ENCODE peak calls at places on chromosomes 13 and 19, in nine cellular contexts. One of them, this sample, is unnamed.

GRCh38 chr19:57362419-57362818 is 932 bp upstream of the TRAPPC2B start:
- DNase-seq in tibial artery: no peak
- DNase-seq in body of pancreas: no peak
- DNase-seq in endodermal cell: no peak
- DNase-seq in GM23248: no peak
- DNase-seq in PC-3: no peak
- DNase-seq in aorta: no peak
- DNase-seq in PC-9: no peak
- DNase-seq in fibroblast of lung: no peak
- DNase-seq in this sample: peak; percentile 14

GRCh38 chr13:101455863-101456262 is 3.4 kb downstream of the ITGBL1 start:
- DNase-seq in tibial artery: no peak
- DNase-seq in body of pancreas: no peak
- DNase-seq in endodermal cell: no peak
- DNase-seq in GM23248: peak; percentile 95
- DNase-seq in PC-3: peak; percentile 90
- DNase-seq in aorta: no peak
- DNase-seq in PC-9: peak; percentile 37
- DNase-seq in fibroblast of lung: peak; percentile 91
- DNase-seq in this sample: peak; percentile 88

GRCh38 chr13:49517461-49517860 is 21.7 kb downstream of the PHF11 start:
- DNase-seq in tibial artery: no peak
- DNase-seq in body of pancreas: no peak
- DNase-seq in endodermal cell: peak; percentile 70
- DNase-seq in GM23248: no peak
- DNase-seq in PC-3: no peak
- DNase-seq in aorta: no peak
- DNase-seq in PC-9: no peak
- DNase-seq in fibroblast of lung: peak; percentile 31
- DNase-seq in this sample: peak; percentile 12

GRCh38 chr13:75326173-75327131 is 155.5 kb downstream of the TBC1D4 start:
- DNase-seq in tibial artery: no peak
- DNase-seq in body of pancreas: no peak
- DNase-seq in endodermal cell: peak; percentile 50
- DNase-seq in GM23248: peak; percentile 8
- DNase-seq in PC-3: no peak
- DNase-seq in aorta: no peak
- DNase-seq in PC-9: no peak
- DNase-seq in fibroblast of lung: peak; percentile 32
- DNase-seq in this sample: peak; percentile 76

GRCh38 chr19:45151821-45152503 is 8.8 kb downstream of the NKPD1 start:
- DNase-seq in tibial artery: no peak
- DNase-seq in body of pancreas: no peak
- DNase-seq in endodermal cell: peak; percentile 70
- DNase-seq in GM23248: peak; percentile 20
- DNase-seq in PC-3: no peak
- DNase-seq in aorta: no peak
- DNase-seq in PC-9: no peak
- DNase-seq in fibroblast of lung: no peak
- DNase-seq in this sample: no peak

GRCh38 chr13:48249018-48249417 is 16.0 kb downstream of the ITM2B start:
- DNase-seq in tibial artery: no peak
- DNase-seq in body of pancreas: no peak
- DNase-seq in endodermal cell: no peak
- DNase-seq in GM23248: no peak
- DNase-seq in PC-3: no peak
- DNase-seq in aorta: no peak
- DNase-seq in PC-9: no peak
- DNase-seq in fibroblast of lung: no peak
- DNase-seq in this sample: no peak

GRCh38 chr19:38686530-38686888 is 39.1 kb downstream of the ACTN4 start:
- DNase-seq in tibial artery: no peak
- DNase-seq in body of pancreas: no peak
- DNase-seq in endodermal cell: no peak
- DNase-seq in GM23248: no peak
- DNase-seq in PC-3: no peak
- DNase-seq in aorta: no peak
- DNase-seq in PC-9: no peak
- DNase-seq in fibroblast of lung: no peak
- DNase-seq in this sample: no peak

GRCh38 chr13:109625156-109625555 is 161.2 kb downstream of the IRS2 start:
- DNase-seq in tibial artery: no peak
- DNase-seq in body of pancreas: no peak
- DNase-seq in endodermal cell: no peak
- DNase-seq in GM23248: no peak
- DNase-seq in PC-3: no peak
- DNase-seq in aorta: no peak
- DNase-seq in PC-9: no peak
- DNase-seq in fibroblast of lung: no peak
- DNase-seq in this sample: no peak

GRCh38 chr19:5793188-5793587 is 2.2 kb upstream of the DUS3L start:
- DNase-seq in tibial artery: no peak
- DNase-seq in body of pancreas: no peak
- DNase-seq in endodermal cell: no peak
- DNase-seq in GM23248: no peak
- DNase-seq in PC-3: no peak
- DNase-seq in aorta: no peak
- DNase-seq in PC-9: no peak
- DNase-seq in fibroblast of lung: no peak
- DNase-seq in this sample: no peak

GRCh38 chr13:99726261-99726894 is 225.1 kb downstream of the TM9SF2 start:
- DNase-seq in tibial artery: no peak
- DNase-seq in body of pancreas: no peak
- DNase-seq in endodermal cell: peak; percentile 71
- DNase-seq in GM23248: no peak
- DNase-seq in PC-3: no peak
- DNase-seq in aorta: no peak
- DNase-seq in PC-9: no peak
- DNase-seq in fibroblast of lung: no peak
- DNase-seq in this sample: no peak

GRCh38 chr19:17419154-17419490 is 725 bp upstream of the MVB12A start:
- DNase-seq in tibial artery: no peak
- DNase-seq in body of pancreas: no peak
- DNase-seq in endodermal cell: no peak
- DNase-seq in GM23248: peak; percentile 50
- DNase-seq in PC-3: no peak
- DNase-seq in aorta: no peak
- DNase-seq in PC-9: no peak
- DNase-seq in fibroblast of lung: no peak
- DNase-seq in this sample: no peak

DNA sequence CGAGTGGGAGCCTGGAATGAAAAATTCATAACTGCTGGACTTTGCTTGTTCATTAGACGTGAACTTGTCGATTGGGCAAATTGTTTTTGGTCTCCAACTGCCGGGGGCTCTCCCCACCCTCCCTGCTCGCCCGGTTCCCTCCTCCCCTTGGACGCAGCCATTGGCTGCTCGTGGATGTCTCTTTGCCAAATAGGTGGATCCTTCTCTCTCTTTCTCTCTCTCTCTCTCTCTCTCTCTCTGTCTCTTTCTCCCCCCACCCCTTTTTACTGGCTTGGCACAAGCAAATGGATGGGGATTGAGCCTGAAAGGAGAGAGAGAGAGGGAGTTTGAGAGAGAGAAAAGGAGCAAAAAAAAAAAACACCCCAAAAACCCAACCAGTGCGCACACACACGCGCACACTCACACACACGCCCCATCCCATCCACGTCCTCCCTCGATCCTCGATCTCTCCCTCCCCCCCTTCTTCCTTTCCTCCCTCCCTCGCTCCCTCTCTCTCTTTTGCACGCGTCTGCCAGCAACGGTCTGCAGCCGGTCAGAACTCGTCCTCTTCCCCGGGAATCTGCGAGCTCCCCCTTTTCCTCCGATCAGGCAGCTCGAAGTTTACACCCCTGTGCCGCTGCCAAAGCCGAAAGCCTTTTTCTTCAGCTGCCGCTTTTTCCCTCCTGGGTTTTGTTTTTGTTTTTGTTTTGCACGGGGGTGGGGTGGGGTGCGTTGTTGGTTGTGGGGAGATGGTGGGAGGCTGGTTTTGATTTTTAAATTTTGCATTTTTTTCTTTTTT is 27.8 kb downstream of the NFIX start:
- DNase-seq in tibial artery: peak; percentile 90
- DNase-seq in body of pancreas: peak; percentile 77
- DNase-seq in endodermal cell: peak; percentile 71
- DNase-seq in GM23248: peak; percentile 96
- DNase-seq in PC-3: peak; percentile 94
- DNase-seq in aorta: peak; percentile 91
- DNase-seq in PC-9: no peak
- DNase-seq in fibroblast of lung: peak; percentile 98
- DNase-seq in this sample: no peak
- H3K4me3 ChIP-seq in tibial artery: peak overlapping the region; percentile 50
- H3K4me3 ChIP-seq in body of pancreas: no peak overlapping the region
- H3K4me3 ChIP-seq in endodermal cell: peak overlapping the region; percentile 71
- H3K4me3 ChIP-seq in GM23248: peak overlapping the region; percentile 85
- H3K4me3 ChIP-seq in PC-3: peak overlapping the region; percentile 82
- H3K4me3 ChIP-seq in aorta: peak overlapping the region; percentile 25
- H3K4me3 ChIP-seq in PC-9: no peak overlapping the region
- H3K4me3 ChIP-seq in fibroblast of lung: peak overlapping the region; percentile 73
- H3K4me3 ChIP-seq in this sample: no peak overlapping the region

DNA sequence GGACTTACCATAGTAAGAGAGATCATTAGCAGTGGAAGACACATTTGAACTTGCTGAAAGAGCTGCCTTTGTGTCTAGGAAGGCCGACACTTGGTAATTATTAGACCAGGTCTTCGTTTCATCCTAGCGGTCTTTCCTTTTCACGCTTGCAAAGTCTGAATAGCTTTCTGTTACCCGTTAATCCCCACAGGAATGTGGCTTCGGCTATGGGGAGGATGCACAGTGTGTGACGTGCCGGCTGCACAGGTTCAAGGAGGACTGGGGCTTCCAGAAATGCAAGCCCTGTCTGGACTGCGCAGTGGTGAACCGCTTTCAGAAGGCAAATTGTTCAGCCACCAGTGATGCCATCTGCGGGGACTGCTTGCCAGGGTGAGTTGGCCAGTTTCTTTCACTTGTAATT is 45.5 kb downstream of the TNFRSF19 start:
- DNase-seq in tibial artery: no peak
- DNase-seq in body of pancreas: no peak
- DNase-seq in endodermal cell: no peak
- DNase-seq in GM23248: no peak
- DNase-seq in PC-3: no peak
- DNase-seq in aorta: no peak
- DNase-seq in PC-9: no peak
- DNase-seq in fibroblast of lung: no peak
- DNase-seq in this sample: no peak
- H3K27ac ChIP-seq in tibial artery: no peak overlapping the region
- H3K27ac ChIP-seq in body of pancreas: no peak overlapping the region
- H3K27ac ChIP-seq in endodermal cell: peak overlapping the region; percentile 69
- H3K27ac ChIP-seq in GM23248: no peak overlapping the region
- H3K27ac ChIP-seq in PC-3: no peak overlapping the region
- H3K27ac ChIP-seq in aorta: no peak overlapping the region
- H3K27ac ChIP-seq in PC-9: no peak overlapping the region
- H3K27ac ChIP-seq in fibroblast of lung: no peak overlapping the region
- H3K27ac ChIP-seq in this sample: no peak overlapping the region

DNA sequence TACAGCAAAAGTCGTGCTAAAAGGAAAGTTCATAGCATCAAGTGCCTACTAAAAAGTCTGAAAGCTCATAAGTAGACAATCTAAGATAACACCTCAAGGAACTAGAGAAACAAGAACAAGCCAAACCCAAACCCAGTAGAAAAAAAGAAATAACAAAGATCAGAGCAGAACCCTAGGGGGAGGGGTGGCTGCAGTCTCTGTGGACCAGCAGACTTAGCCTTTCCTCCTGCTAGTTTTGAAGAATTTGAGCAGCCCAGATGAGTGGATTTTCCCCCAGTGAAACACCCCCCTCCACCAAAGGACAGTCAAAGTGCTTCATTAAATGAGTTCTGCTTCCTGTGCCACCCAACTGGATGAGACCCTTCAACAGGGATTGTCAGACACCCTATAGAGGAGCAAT is 2.6 kb upstream of the ZNF486 start:
- DNase-seq in tibial artery: no peak
- DNase-seq in body of pancreas: no peak
- DNase-seq in endodermal cell: no peak
- DNase-seq in GM23248: no peak
- DNase-seq in PC-3: no peak
- DNase-seq in aorta: no peak
- DNase-seq in PC-9: no peak
- DNase-seq in fibroblast of lung: no peak
- DNase-seq in this sample: no peak
- H3K4me1 ChIP-seq in tibial artery: no peaks in the 10 kb centered on the region
- H3K4me1 ChIP-seq in body of pancreas: peaks cover 15% of the 10 kb centered on the region
- H3K4me1 ChIP-seq in endodermal cell: no peaks in the 10 kb centered on the region
- H3K4me1 ChIP-seq in GM23248: peaks cover 6% of the 10 kb centered on the region
- H3K4me1 ChIP-seq in PC-3: no peaks in the 10 kb centered on the region
- H3K4me1 ChIP-seq in aorta: no peaks in the 10 kb centered on the region
- H3K4me1 ChIP-seq in PC-9: no peaks in the 10 kb centered on the region
- H3K4me1 ChIP-seq in fibroblast of lung: no peaks in the 10 kb centered on the region
- H3K4me1 ChIP-seq in this sample: no peaks in the 10 kb centered on the region

GRCh38 chr13:44088911-44089851 is 209.5 kb downstream of the LACC1 start:
- DNase-seq in tibial artery: no peak
- DNase-seq in body of pancreas: no peak
- DNase-seq in endodermal cell: no peak
- DNase-seq in GM23248: peak; percentile 12
- DNase-seq in PC-3: no peak
- DNase-seq in aorta: no peak
- DNase-seq in PC-9: no peak
- DNase-seq in fibroblast of lung: no peak
- DNase-seq in this sample: no peak

GRCh38 chr13:44086389-44086788 is 206.7 kb downstream of the LACC1 start:
- DNase-seq in tibial artery: no peak
- DNase-seq in body of pancreas: no peak
- DNase-seq in endodermal cell: no peak
- DNase-seq in GM23248: no peak
- DNase-seq in PC-3: no peak
- DNase-seq in aorta: no peak
- DNase-seq in PC-9: no peak
- DNase-seq in fibroblast of lung: no peak
- DNase-seq in this sample: no peak

GRCh38 chr13:44088409-44088808 is 208.7 kb downstream of the LACC1 start:
- DNase-seq in tibial artery: no peak
- DNase-seq in body of pancreas: no peak
- DNase-seq in endodermal cell: no peak
- DNase-seq in GM23248: no peak
- DNase-seq in PC-3: no peak
- DNase-seq in aorta: no peak
- DNase-seq in PC-9: no peak
- DNase-seq in fibroblast of lung: no peak
- DNase-seq in this sample: no peak

GRCh38 chr13:44079413-44080205 is 199.9 kb downstream of the LACC1 start:
- DNase-seq in tibial artery: no peak
- DNase-seq in body of pancreas: no peak
- DNase-seq in endodermal cell: peak; percentile 53
- DNase-seq in GM23248: no peak
- DNase-seq in PC-3: no peak
- DNase-seq in aorta: no peak
- DNase-seq in PC-9: no peak
- DNase-seq in fibroblast of lung: no peak
- DNase-seq in this sample: no peak

DNA sequence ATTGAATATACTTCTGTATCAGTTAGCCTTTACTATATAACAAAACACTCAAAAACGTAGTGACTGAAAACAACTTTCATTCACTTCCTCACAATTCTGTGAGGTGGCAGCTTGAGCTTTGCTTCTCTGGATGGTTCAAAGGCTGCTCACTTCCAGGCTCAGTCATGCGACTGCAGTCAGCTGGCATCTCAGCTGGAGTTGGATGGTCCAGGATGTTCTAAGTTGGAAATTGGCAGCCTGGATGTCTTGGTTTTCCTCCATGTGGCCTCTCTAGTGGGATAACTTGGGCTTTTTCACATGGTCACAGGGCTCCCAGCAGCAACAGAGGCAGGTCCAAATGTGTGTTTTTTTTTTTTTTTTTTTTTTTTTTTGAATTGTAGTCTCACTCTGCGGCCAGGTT is 204.4 kb downstream of the LACC1 start:
- DNase-seq in tibial artery: no peak
- DNase-seq in body of pancreas: no peak
- DNase-seq in endodermal cell: no peak
- DNase-seq in GM23248: no peak
- DNase-seq in PC-3: no peak
- DNase-seq in aorta: no peak
- DNase-seq in PC-9: no peak
- DNase-seq in fibroblast of lung: no peak
- DNase-seq in this sample: no peak
- H3K4me3 ChIP-seq in tibial artery: no peak overlapping the region
- H3K4me3 ChIP-seq in body of pancreas: no peak overlapping the region
- H3K4me3 ChIP-seq in endodermal cell: no peak overlapping the region
- H3K4me3 ChIP-seq in GM23248: no peak overlapping the region
- H3K4me3 ChIP-seq in PC-3: no peak overlapping the region
- H3K4me3 ChIP-seq in aorta: no peak overlapping the region
- H3K4me3 ChIP-seq in PC-9: no peak overlapping the region
- H3K4me3 ChIP-seq in fibroblast of lung: no peak overlapping the region
- H3K4me3 ChIP-seq in this sample: no peak overlapping the region